ENCODE peak calls at places on chromosomes 3 and 15, in seven cellular contexts. B is GM23248; G is glomerular endothelial cell; X is neuronal stem cell; W is type B pancreatic cell; C is stimulated activated CD4-positive, alpha-beta T cell treated with anti-CD3 and anti-CD28 coated beads, Interleukin-1b, Interleukin-23, amount 100 ng/mL, for 48 hours; T is GM18507. K is an unnamed sample.
A peak's percentile ranks its signal among the peaks of the same experiment; 100 is the strongest.

GRCh38 chr15:69145694-69146492 is 14.5 kb upstream of the GLCE start:
- DNase-seq in B (no peak), G (no peak), X (no peak), W (no peak), C (no peak), T (no peak), K (no peak)

GRCh38 chr15:92636950-92637481 is 18.6 kb downstream of the FAM174B start:
- DNase-seq in B (no peak), G (no peak), X (no peak), W (no peak), C (no peak), T (no peak), K (peak; percentile 91)

GRCh38 chr15:94135748-94136147 is 95.6 kb upstream of the MCTP2 start:
- DNase-seq in B (peak; percentile 14), G (no peak), X (no peak), W (no peak), C (no peak), T (no peak), K (no peak)

GRCh38 chr15:95329362-95329761 is 1001.1 kb upstream of the NR2F2 start:
- DNase-seq in B (no peak), G (no peak), X (no peak), W (no peak), C (no peak), T (no peak), K (no peak)

GRCh38 chr3:17505856-17506255 is 236.6 kb downstream of the TBC1D5 start:
- DNase-seq in B (peak; percentile 63), G (peak; percentile 4), X (no peak), W (no peak), C (no peak), T (no peak), K (no peak)

GRCh38 chr3:30658328-30659052 is 52.1 kb downstream of the TGFBR2 start:
- DNase-seq in B (peak; percentile 81), G (peak; percentile 60), X (no peak), W (no peak), C (peak; percentile 76), T (no peak), K (no peak)

GRCh38 chr15:65583701-65584100 is 27.2 kb downstream of the INTS14 start:
- DNase-seq in B (peak; percentile 24), G (no peak), X (peak; percentile 5), W (no peak), C (peak; percentile 10), T (peak; percentile 15), K (no peak)

GRCh38 chr3:28018925-28019718 is 222.3 kb upstream of the CMC1 start:
- DNase-seq in B (no peak), G (no peak), X (no peak), W (no peak), C (no peak), T (no peak), K (no peak)

GRCh38 chr15:33126559-33127290 is 67.8 kb downstream of the FMN1 start:
- DNase-seq in B (peak; percentile 94), G (peak; percentile 78), X (no peak), W (peak; percentile 80), C (peak; percentile 60), T (no peak), K (peak; percentile 57)

GRCh38 chr3:156772588-156773206 is 53.5 kb upstream of the LEKR1 start:
- DNase-seq in B (peak; percentile 48), G (no peak), X (no peak), W (no peak), C (no peak), T (no peak), K (no peak)

GRCh38 chr3:170603770-170604510 is 18.1 kb upstream of the SLC7A14 start:
- DNase-seq in B (peak; percentile 29), G (no peak), X (no peak), W (no peak), C (no peak), T (no peak), K (no peak)

GRCh38 chr3:128807186-128807830 is 72.1 kb upstream of the ACAD9 start:
- DNase-seq in B (no peak), G (no peak), X (no peak), W (no peak), C (no peak), T (no peak), K (no peak)

GRCh38 chr15:37973856-37974255 is 39.4 kb downstream of the TMCO5A start:
- DNase-seq in B (peak; percentile 26), G (no peak), X (no peak), W (no peak), C (no peak), T (no peak), K (no peak)

GRCh38 chr15:70088427-70088826 is 9.3 kb downstream of the TLE3 start:
- DNase-seq in B (no peak), G (no peak), X (no peak), W (no peak), C (no peak), T (no peak), K (no peak)

GRCh38 chr3:112514527-112515128 is 15.4 kb upstream of the BTLA start:
- DNase-seq in B (peak; percentile 34), G (no peak), X (no peak), W (no peak), C (no peak), T (peak; percentile 37), K (no peak)

GRCh38 chr3:15399970-15400369 is 27.4 kb downstream of the METTL6 start:
- DNase-seq in B (no peak), G (no peak), X (no peak), W (no peak), C (no peak), T (no peak), K (no peak)

GRCh38 chr15:66625531-66625930 is 59.7 kb upstream of the LCTL start:
- DNase-seq in B (no peak), G (no peak), X (no peak), W (no peak), C (no peak), T (no peak), K (no peak)

GRCh38 chr3:171251842-171252241 is 208.4 kb downstream of the TNIK start:
- DNase-seq in B (no peak), G (no peak), X (no peak), W (no peak), C (no peak), T (no peak), K (no peak)

GRCh38 chr15:51681303-51681963 is at the start of gene SCG3:
- DNase-seq in B (peak; percentile 59), G (peak; percentile 14), X (peak; percentile 88), W (peak; percentile 85), C (peak; percentile 60), T (peak; percentile 2), K (peak; percentile 90)

GRCh38 chr3:118636841-118637240 is 397.8 kb downstream of the IGSF11 start:
- DNase-seq in B (peak; percentile 13), G (no peak), X (no peak), W (no peak), C (no peak), T (no peak), K (no peak)

GRCh38 chr3:40366203-40367162 is 20.5 kb upstream of the ENTPD3 start:
- DNase-seq in B (peak; percentile 27), G (no peak), X (no peak), W (no peak), C (no peak), T (no peak), K (no peak)

GRCh38 chr3:40841131-40841530 is 316.4 kb downstream of the ZNF621 start:
- DNase-seq in B (no peak), G (no peak), X (no peak), W (no peak), C (no peak), T (no peak), K (no peak)

GRCh38 chr3:22795917-22796316 is 407.2 kb upstream of the UBE2E2 start:
- DNase-seq in B (no peak), G (no peak), X (no peak), W (no peak), C (no peak), T (no peak), K (no peak)

GRCh38 chr3:49647741-49648140 is 26.4 kb upstream of the APEH start:
- DNase-seq in B (no peak), G (no peak), X (no peak), W (no peak), C (no peak), T (no peak), K (no peak)

GRCh38 chr3:53705024-53705750 is 141.0 kb downstream of the CHDH start:
- DNase-seq in B (no peak), G (no peak), X (no peak), W (peak; percentile 55), C (no peak), T (no peak), K (peak; percentile 30)

GRCh38 chr3:67000006-67000405 is 1.9 kb downstream of the KBTBD8 start:
- DNase-seq in B (peak; percentile 87), G (no peak), X (no peak), W (no peak), C (no peak), T (no peak), K (no peak)

GRCh38 chr3:12462159-12462962 is 21.9 kb upstream of the TSEN2 start:
- DNase-seq in B (no peak), G (no peak), X (no peak), W (no peak), C (no peak), T (no peak), K (peak; percentile 48)

GRCh38 chr15:74240002-74240568 is 4.0 kb downstream of the CCDC33 start:
- DNase-seq in B (peak; percentile 86), G (peak; percentile 71), X (no peak), W (no peak), C (no peak), T (no peak), K (peak; percentile 86)

GRCh38 chr3:99931059-99931458 is 113.4 kb downstream of the CMSS1 start:
- DNase-seq in B (no peak), G (no peak), X (no peak), W (no peak), C (no peak), T (no peak), K (no peak)

GRCh38 chr3:10665611-10666010 is 150.4 kb upstream of the SLC6A11 start:
- DNase-seq in B (no peak), G (no peak), X (no peak), W (no peak), C (no peak), T (no peak), K (no peak)

GRCh38 chr3:171371354-171371753 is 88.9 kb downstream of the TNIK start:
- DNase-seq in B (no peak), G (no peak), X (no peak), W (no peak), C (no peak), T (no peak), K (no peak)

GRCh38 chr3:21643752-21644151 is 107.3 kb downstream of the ZNF385D start:
- DNase-seq in B (no peak), G (no peak), X (no peak), W (no peak), C (no peak), T (no peak), K (no peak)

GRCh38 chr15:92954578-92954977 is 54.5 kb downstream of the CHD2 start:
- DNase-seq in B (peak; percentile 40), G (no peak), X (no peak), W (no peak), C (no peak), T (no peak), K (no peak)

GRCh38 chr3:32945136-32945535 is 6.3 kb upstream of the CCR4 start:
- DNase-seq in B (peak; percentile 48), G (no peak), X (no peak), W (no peak), C (no peak), T (no peak), K (no peak)

GRCh38 chr3:101303089-101303731 is 17.2 kb downstream of the IMPG2 start:
- DNase-seq in B (peak; percentile 53), G (peak; percentile 18), X (no peak), W (no peak), C (no peak), T (no peak), K (no peak)

GRCh38 chr15:51869074-51869425 is 39.6 kb downstream of the TMOD3 start:
- DNase-seq in B (peak; percentile 86), G (no peak), X (no peak), W (no peak), C (no peak), T (no peak), K (no peak)

GRCh38 chr15:47331796-47332480 is 385.4 kb upstream of the SEMA6D start:
- DNase-seq in B (peak; percentile 22), G (no peak), X (no peak), W (no peak), C (no peak), T (no peak), K (no peak)

K was measured in upper lobe of left lung.